ENCODE peak calls at places on chromosomes 1 and 21, in ten cellular contexts. O, R, W, N, J, S, G, U, B and Y are unnamed samples.

GRCh38 chr1:100287162-100287561 is 21.1 kb downstream of the RTCA start:
- DNase-seq in N (no peak), B (no peak), O (no peak), R (no peak), J (no peak), W (no peak), G (no peak), S (no peak), U (no peak), Y (no peak)

GRCh38 chr1:217117973-217118465 is 394.8 kb upstream of the ESRRG start:
- DNase-seq in U (no peak), G (no peak), J (no peak), B (no peak), N (no peak), S (no peak), R (no peak), O (no peak), W (no peak), Y (no peak)

GRCh38 chr1:201673912-201674311 is 135.0 kb downstream of the NAV1 start:
- DNase-seq in B (no peak), R (no peak), U (no peak), W (no peak), J (no peak), O (no peak), S (no peak), G (no peak), N (no peak), Y (no peak)

GRCh38 chr1:67540733-67541125 is 110.5 kb upstream of the SERBP1 start:
- DNase-seq in S (no peak), B (no peak), W (no peak), R (no peak), G (no peak), J (no peak), U (no peak), O (no peak), N (no peak), Y (no peak)

GRCh38 chr21:45054927-45055612 is 19.3 kb upstream of the ADARB1 start:
- DNase-seq in U (peak), J (no peak), R (no peak), W (no peak), N (no peak), S (peak), G (no peak), O (no peak), B (no peak), Y (no peak)

GRCh38 chr1:241902376-241903067 is 54.5 kb downstream of the EXO1 start:
- DNase-seq in U (no peak), S (no peak), B (peak), R (no peak), N (no peak), W (no peak), O (no peak), J (no peak), G (no peak), Y (no peak)

GRCh38 chr1:87330201-87330953 is 1.7 kb downstream of the LMO4 start:
- DNase-seq in W (no peak), N (no peak), G (no peak), B (peak), O (peak), U (no peak), R (no peak), S (no peak), J (peak), Y (no peak)

GRCh38 chr1:35571263-35571662 is 1.9 kb upstream of the TFAP2E start:
- DNase-seq in B (no peak), S (no peak), J (no peak), N (no peak), G (no peak), R (no peak), U (no peak), W (no peak), O (no peak), Y (no peak)

GRCh38 chr1:20339811-20340457 is 49.3 kb downstream of the VWA5B1 start:
- DNase-seq in B (no peak), O (no peak), U (no peak), G (no peak), N (no peak), J (no peak), S (no peak), R (no peak), W (no peak), Y (no peak)

GRCh38 chr1:29410476-29410875 is 174.2 kb downstream of the PTPRU start:
- DNase-seq in G (no peak), R (no peak), B (no peak), U (no peak), N (no peak), W (no peak), S (no peak), J (no peak), O (peak), Y (no peak)

GRCh38 chr1:12301518-12302237 is 71.8 kb downstream of the VPS13D start:
- DNase-seq in N (no peak), S (no peak), O (no peak), J (no peak), W (no peak), U (no peak), R (no peak), G (no peak), B (no peak), Y (no peak)

GRCh38 chr1:211484738-211485479 is 7.1 kb downstream of the RD3 start:
- DNase-seq in O (no peak), R (no peak), N (no peak), S (no peak), J (no peak), W (no peak), G (no peak), B (no peak), U (no peak), Y (no peak)

GRCh38 chr1:203464226-203464625 is 11.4 kb upstream of the PRELP start:
- DNase-seq in S (no peak), J (no peak), G (no peak), N (no peak), B (no peak), W (no peak), O (no peak), U (no peak), R (no peak), Y (no peak)

GRCh38 chr1:159266832-159267231 is 35.3 kb upstream of the FCER1A start:
- DNase-seq in U (no peak), N (no peak), B (no peak), J (no peak), W (no peak), S (no peak), O (no peak), R (no peak), G (no peak), Y (no peak)

GRCh38 chr1:59214764-59215208 is 82.1 kb upstream of the FGGY start:
- DNase-seq in N (no peak), B (peak), U (peak), S (peak), O (peak), J (no peak), W (peak), G (no peak), R (peak), Y (no peak)

GRCh38 chr1:22749919-22750670 is 39.5 kb downstream of the EPHB2 start:
- DNase-seq in G (no peak), W (peak), N (no peak), J (no peak), R (no peak), B (peak), O (peak), U (no peak), S (no peak), Y (peak)

GRCh38 chr1:247407180-247407616 is 8.8 kb upstream of the NLRP3 start:
- DNase-seq in N (peak), R (no peak), B (no peak), U (no peak), W (no peak), O (no peak), S (no peak), G (peak), J (peak), Y (no peak)

GRCh38 chr1:20716232-20716631 is 1.6 kb downstream of the KIF17 start:
- DNase-seq in B (no peak), R (no peak), J (no peak), S (no peak), G (no peak), N (no peak), W (no peak), U (no peak), O (no peak), Y (no peak)

GRCh38 chr1:179146916-179147315 is 65.0 kb downstream of the TOR3A start:
- DNase-seq in B (no peak), J (no peak), R (no peak), U (no peak), S (no peak), G (no peak), O (no peak), N (no peak), W (no peak), Y (no peak)

GRCh38 chr1:163131981-163132380 is 62.8 kb downstream of the RGS4 start:
- DNase-seq in G (no peak), S (no peak), W (no peak), B (no peak), R (no peak), N (no peak), O (no peak), J (no peak), U (no peak), Y (no peak)

GRCh38 chr1:241167121-241167619 is 189.8 kb downstream of the RGS7 start:
- DNase-seq in J (no peak), N (no peak), S (no peak), B (no peak), W (peak), O (peak), R (no peak), U (no peak), G (no peak), Y (no peak)

GRCh38 chr1:204363335-204364114 is 3.8 kb upstream of the PLEKHA6 start:
- DNase-seq in R (peak), G (peak), O (peak), U (peak), S (peak), W (peak), J (peak), N (peak), B (peak), Y (peak)